ENCODE peak calls at places on chromosomes 13 and 19, in ten cellular contexts. Y, Z, M, D, Q, N, S, T, L and I are unnamed samples.

GRCh38 chr13:77448689-77449088 is 86.8 kb upstream of the SCEL start:
- DNase-seq in Y (no peak), Z (no peak), M (no peak), D (no peak), Q (no peak), N (no peak), S (peak; percentile 25), T (no peak), L (no peak), I (no peak)

GRCh38 chr19:18612772-18613588 is at the start of gene TMEM59L:
- DNase-seq in Y (peak; percentile 63), Z (no peak), M (no peak), D (no peak), Q (no peak), N (no peak), S (no peak), T (peak; percentile 47), L (no peak), I (no peak)

GRCh38 chr13:75633285-75633684 is 2.8 kb upstream of the LMO7 start:
- DNase-seq in Y (no peak), Z (peak; percentile 97), M (no peak), D (no peak), Q (no peak), N (no peak), S (no peak), T (no peak), L (no peak), I (no peak)

GRCh38 chr19:43624933-43625332 is 5.5 kb upstream of the ZNF428 start:
- DNase-seq in Y (no peak), Z (peak; percentile 8), M (peak; percentile 71), D (no peak), Q (peak; percentile 67), N (peak; percentile 92), S (no peak), T (peak; percentile 93), L (no peak), I (no peak)

GRCh38 chr19:53818756-53819155 is 5.4 kb downstream of the NLRP12 start:
- DNase-seq in Y (no peak), Z (no peak), M (no peak), D (no peak), Q (no peak), N (no peak), S (no peak), T (no peak), L (no peak), I (no peak)

GRCh38 chr19:3575949-3576673 is 3.4 kb downstream of the HMG20B start:
- DNase-seq in Y (no peak), Z (no peak), M (no peak), D (no peak), Q (no peak), N (no peak), S (no peak), T (no peak), L (no peak), I (no peak)

GRCh38 chr13:72258340-72258981 is 391.5 kb upstream of the DACH1 start:
- DNase-seq in Y (no peak), Z (no peak), M (no peak), D (no peak), Q (no peak), N (no peak), S (no peak), T (no peak), L (no peak), I (no peak)

GRCh38 chr19:1567848-1568227 is 287 bp downstream of the MEX3D start:
- DNase-seq in Y (no peak), Z (no peak), M (no peak), D (no peak), Q (no peak), N (peak; percentile 21), S (no peak), T (no peak), L (peak; percentile 57), I (no peak)

GRCh38 chr13:92175330-92175729 is 776.9 kb downstream of the GPC5 start:
- DNase-seq in Y (no peak), Z (peak; percentile 62), M (no peak), D (no peak), Q (no peak), N (peak; percentile 51), S (peak; percentile 69), T (no peak), L (peak; percentile 81), I (peak; percentile 9)

GRCh38 chr13:113915012-113915763 is 51.3 kb upstream of the GAS6 start:
- DNase-seq in Y (no peak), Z (no peak), M (no peak), D (no peak), Q (no peak), N (no peak), S (no peak), T (no peak), L (no peak), I (no peak)

GRCh38 chr13:40271931-40272775 is 394.3 kb downstream of the FOXO1 start:
- DNase-seq in Y (peak; percentile 41), Z (peak; percentile 22), M (no peak), D (peak; percentile 66), Q (peak; percentile 29), N (no peak), S (no peak), T (peak; percentile 56), L (peak; percentile 44), I (peak; percentile 26)

GRCh38 chr13:85419611-85420010 is 379.6 kb downstream of the SLITRK6 start:
- DNase-seq in Y (no peak), Z (no peak), M (no peak), D (no peak), Q (no peak), N (no peak), S (no peak), T (no peak), L (no peak), I (no peak)

GRCh38 chr13:40665754-40666057 is 735 bp downstream of the FOXO1 start:
- DNase-seq in Y (no peak), Z (no peak), M (peak; percentile 16), D (no peak), Q (no peak), N (peak; percentile 68), S (no peak), T (peak; percentile 42), L (no peak), I (no peak)

GRCh38 chr19:48608798-48609263 is 2.3 kb downstream of the SPACA4 start:
- DNase-seq in Y (peak; percentile 31), Z (no peak), M (no peak), D (peak; percentile 36), Q (no peak), N (peak; percentile 74), S (peak; percentile 31), T (peak; percentile 59), L (no peak), I (no peak)

GRCh38 chr13:94195715-94196114 is 283.8 kb downstream of the DCT start:
- DNase-seq in Y (no peak), Z (peak; percentile 96), M (no peak), D (no peak), Q (no peak), N (no peak), S (no peak), T (no peak), L (peak; percentile 20), I (no peak)

GRCh38 chr19:43782689-43783231 is 2.0 kb upstream of the KCNN4 start:
- DNase-seq in Y (no peak), Z (no peak), M (no peak), D (no peak), Q (no peak), N (peak; percentile 32), S (no peak), T (peak; percentile 20), L (no peak), I (no peak)

GRCh38 chr13:51291341-51291740 is 48.1 kb upstream of the SERPINE3 start:
- DNase-seq in Y (no peak), Z (peak; percentile 30), M (no peak), D (no peak), Q (no peak), N (no peak), S (no peak), T (no peak), L (peak; percentile 26), I (peak; percentile 29)

GRCh38 chr13:111370147-111370546 is 49.7 kb downstream of the TEX29 start:
- DNase-seq in Y (no peak), Z (no peak), M (no peak), D (no peak), Q (no peak), N (no peak), S (no peak), T (no peak), L (no peak), I (no peak)

GRCh38 chr19:1824252-1824622 is 12.2 kb upstream of the ATP8B3 start:
- DNase-seq in Y (no peak), Z (no peak), M (no peak), D (no peak), Q (no peak), N (no peak), S (no peak), T (no peak), L (no peak), I (no peak)

GRCh38 chr19:43534811-43535761 is 2.1 kb downstream of the ZNF575 start:
- DNase-seq in Y (peak; percentile 30), Z (peak; percentile 61), M (no peak), D (no peak), Q (no peak), N (peak; percentile 31), S (peak; percentile 38), T (peak; percentile 28), L (peak; percentile 75), I (peak; percentile 89)

GRCh38 chr19:49827034-49827433 is 8.9 kb downstream of the MED25 start:
- DNase-seq in Y (no peak), Z (no peak), M (no peak), D (no peak), Q (no peak), N (no peak), S (no peak), T (no peak), L (no peak), I (no peak)

GRCh38 chr19:5343848-5344247 is 3.2 kb upstream of the PTPRS start:
- DNase-seq in Y (no peak), Z (peak; percentile 47), M (no peak), D (no peak), Q (no peak), N (no peak), S (no peak), T (no peak), L (no peak), I (no peak)

GRCh38 chr13:94233831-94234230 is 245.7 kb downstream of the DCT start:
- DNase-seq in Y (no peak), Z (no peak), M (no peak), D (no peak), Q (no peak), N (no peak), S (no peak), T (no peak), L (no peak), I (no peak)

GRCh38 chr13:43298799-43299198 is 275.4 kb downstream of the DNAJC15 start:
- DNase-seq in Y (no peak), Z (no peak), M (no peak), D (no peak), Q (no peak), N (no peak), S (no peak), T (no peak), L (no peak), I (no peak)

GRCh38 chr19:49684251-49684982 is 5.0 kb upstream of the ADM5 start:
- DNase-seq in Y (no peak), Z (no peak), M (no peak), D (no peak), Q (no peak), N (no peak), S (no peak), T (peak; percentile 44), L (peak; percentile 19), I (no peak)

GRCh38 chr13:108426893-108427292 is 157.4 kb downstream of the TNFSF13B start:
- DNase-seq in Y (no peak), Z (no peak), M (no peak), D (no peak), Q (no peak), N (no peak), S (no peak), T (no peak), L (no peak), I (no peak)

GRCh38 chr13:49253310-49253709 is 5.6 kb downstream of the CDADC1 start:
- DNase-seq in Y (no peak), Z (no peak), M (no peak), D (no peak), Q (no peak), N (no peak), S (no peak), T (no peak), L (no peak), I (no peak)

GRCh38 chr19:58021541-58022282 is 12.1 kb upstream of the ZSCAN1 start:
- DNase-seq in Y (peak; percentile 44), Z (peak; percentile 40), M (no peak), D (no peak), Q (no peak), N (no peak), S (peak; percentile 39), T (peak; percentile 30), L (peak; percentile 55), I (peak; percentile 86)